ENCODE peak calls at places on chromosomes 11 and 22, in four cellular contexts. E, H, G and N are unnamed samples.

GRCh38 chr11:82906236-82906635 is 4.7 kb downstream of the DDIAS start:
- DNase-seq in E (peak; percentile 43), H (no peak), G (no peak), N (peak; percentile 36)

GRCh38 chr22:29150701-29151100 is 55.0 kb upstream of the EMID1 start:
- DNase-seq in E (no peak), H (no peak), G (no peak), N (no peak)

GRCh38 chr22:38756631-38757463 is 1.0 kb upstream of the SUN2 start:
- DNase-seq in E (no peak), H (no peak), G (peak; percentile 46), N (no peak)

GRCh38 chr11:35809561-35809960 is 134.3 kb upstream of the LDLRAD3 start:
- DNase-seq in E (no peak), H (no peak), G (no peak), N (no peak)

GRCh38 chr22:22843848-22844247 is 43.8 kb upstream of the IGLL5 start:
- DNase-seq in E (no peak), H (no peak), G (no peak), N (no peak)

GRCh38 chr22:32469799-32470212 is 4.8 kb upstream of the FBXO7 start:
- DNase-seq in E (peak; percentile 84), H (peak; percentile 12), G (no peak), N (no peak)

GRCh38 chr22:38732251-38732815 is 23.5 kb downstream of the SUN2 start:
- DNase-seq in E (no peak), H (peak; percentile 79), G (no peak), N (no peak)

GRCh38 chr11:2463766-2464277 is 19.0 kb downstream of the KCNQ1 start:
- DNase-seq in E (no peak), H (peak; percentile 55), G (peak; percentile 13), N (no peak)

GRCh38 chr22:46009730-46010129 is 32.8 kb upstream of the WNT7B start:
- DNase-seq in E (no peak), H (no peak), G (no peak), N (no peak)

GRCh38 chr11:8087756-8088155 is 6.7 kb downstream of the TUB start:
- DNase-seq in E (no peak), H (no peak), G (no peak), N (no peak)

GRCh38 chr11:3200388-3201111 is 18.1 kb downstream of the MRGPRG start:
- DNase-seq in E (no peak), H (no peak), G (no peak), N (no peak)

GRCh38 chr11:73939096-73939495 is 11.7 kb upstream of the DNAJB13 start:
- DNase-seq in E (no peak), H (no peak), G (no peak), N (no peak)

GRCh38 chr22:37569921-37570660 is 9.8 kb downstream of the LGALS2 start:
- DNase-seq in E (no peak), H (peak; percentile 100), G (no peak), N (peak; percentile 91)
- H3K27me3 ChIP-seq in E (no peaks in the 10 kb centered on the region), H (no peaks in the 10 kb centered on the region), G (no peaks in the 10 kb centered on the region), N (no peaks in the 10 kb centered on the region)

GRCh38 chr22:25939384-25939783 is 197.4 kb downstream of the MYO18B start:
- DNase-seq in E (no peak), H (no peak), G (no peak), N (no peak)
- H3K27me3 ChIP-seq in E (no peaks in the 10 kb centered on the region), H (no peaks in the 10 kb centered on the region), G (no peaks in the 10 kb centered on the region), N (no peaks in the 10 kb centered on the region)

DNA sequence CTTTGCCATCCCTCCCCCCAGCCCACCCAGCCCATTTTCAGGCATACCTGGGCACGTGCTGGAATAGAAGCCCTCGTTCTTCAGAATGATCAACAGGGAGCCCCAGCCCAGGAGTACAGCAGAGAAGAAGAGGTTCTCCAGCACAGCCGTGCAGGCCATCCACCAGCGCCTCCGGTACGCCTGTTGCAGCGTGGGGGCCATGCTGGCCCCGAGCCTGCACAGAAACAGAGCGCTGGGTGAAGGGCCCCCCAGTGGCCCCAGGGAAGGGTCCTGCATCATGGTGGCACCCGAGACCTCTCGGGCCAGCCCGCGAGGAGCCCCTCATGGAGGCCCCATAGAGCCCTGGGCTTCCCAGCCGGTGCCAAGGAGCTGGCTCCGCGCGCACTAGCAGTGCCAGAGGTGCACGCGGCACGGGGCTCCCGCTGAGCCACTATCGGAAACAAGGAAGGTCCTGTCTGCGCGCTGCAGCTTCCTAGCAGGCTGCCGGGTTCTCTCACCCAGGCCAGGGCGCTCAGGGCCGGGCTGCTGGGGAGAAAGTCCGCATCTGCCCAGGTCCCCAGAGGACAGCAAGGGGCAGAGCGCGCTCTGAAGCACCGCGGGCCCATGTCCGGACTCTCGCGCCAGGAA is 1.5 kb downstream of the SLC43A1 start:
- DNase-seq in E (peak; percentile 33), H (peak; percentile 77), G (peak; percentile 25), N (peak; percentile 54)
- H3K27me3 ChIP-seq in E (no peaks in the 10 kb centered on the region), H (no peaks in the 10 kb centered on the region), G (no peaks in the 10 kb centered on the region), N (no peaks in the 10 kb centered on the region)

GRCh38 chr11:120208012-120208441 is 2.8 kb upstream of the OAF start:
- DNase-seq in E (no peak), H (peak; percentile 71), G (no peak), N (no peak)
- H3K27me3 ChIP-seq in E (no peaks in the 10 kb centered on the region), H (no peaks in the 10 kb centered on the region), G (no peaks in the 10 kb centered on the region), N (no peaks in the 10 kb centered on the region)

DNA sequence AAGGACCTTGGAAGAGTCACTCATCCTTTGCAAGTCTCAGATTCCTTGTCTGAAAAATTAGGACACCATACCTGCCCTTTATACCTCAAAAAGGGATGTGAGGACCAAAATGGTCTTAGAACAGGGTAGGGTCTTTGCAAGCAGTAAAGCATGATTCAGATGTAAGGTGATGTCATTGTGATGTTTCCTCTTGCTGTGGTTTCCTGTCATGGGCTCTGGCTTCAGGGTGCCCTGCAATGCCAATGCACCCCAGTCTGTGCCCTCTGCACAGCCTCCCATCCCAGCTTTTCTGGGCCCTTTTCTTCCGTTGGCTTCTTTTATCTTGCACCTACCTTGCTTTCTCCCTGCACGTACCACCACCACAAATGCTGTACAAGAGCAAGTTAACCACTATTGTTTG is 87.8 kb upstream of the NNMT start:
- DNase-seq in E (no peak), H (no peak), G (no peak), N (no peak)
- H3K27me3 ChIP-seq in E (peaks cover 37% of the 10 kb centered on the region), H (no peaks in the 10 kb centered on the region), G (no peaks in the 10 kb centered on the region), N (no peaks in the 10 kb centered on the region)